ENCODE peak calls at places on chromosomes 11 and 22, in six cellular contexts. Z is GM19239; X is activated naive CD4-positive, alpha-beta T cell; Q is neural progenitor cell; W is LHCN-M2; M is amniotic stem cell. B is an unnamed sample.

GRCh38 chr11:62648967-62649364 is 2.6 kb upstream of the GANAB start:
- DNase-seq in X (no peak), Z (no peak), Q (no peak), M (no peak), W (no peak), B (no peak)

GRCh38 chr11:73240190-73240781 is 22.2 kb downstream of the P2RY2 start:
- DNase-seq in X (no peak), W (no peak), Q (peak), Z (no peak), M (no peak), B (peak)

GRCh38 chr11:911031-911889 is 650 bp upstream of the CHID1 start:
- DNase-seq in X (no peak), M (peak), W (peak), Z (peak), Q (peak), B (no peak)

GRCh38 chr11:93740031-93740801 is 1.1 kb downstream of the TAF1D start:
- DNase-seq in W (peak), X (no peak), Z (no peak), M (no peak), Q (peak), B (no peak)

GRCh38 chr22:39924286-39924685 is 23.4 kb downstream of the GRAP2 start:
- DNase-seq in Z (no peak), W (no peak), M (no peak), Q (no peak), X (no peak), B (no peak)

GRCh38 chr11:94544832-94545640 is 1.3 kb downstream of the FUT4 start:
- DNase-seq in Q (peak), W (no peak), X (no peak), Z (no peak), M (no peak), B (peak)

GRCh38 chr11:88484873-88485621 is 147.5 kb upstream of the CTSC start:
- DNase-seq in Q (peak), M (no peak), Z (no peak), X (no peak), W (peak), B (no peak)

GRCh38 chr11:31768744-31769143 is 42.4 kb downstream of the PAX6 start:
- DNase-seq in Z (no peak), Q (no peak), X (no peak), W (no peak), M (no peak), B (no peak)

GRCh38 chr22:28873183-28873964 is 10.0 kb upstream of the ZNRF3 start:
- DNase-seq in X (no peak), Z (no peak), M (no peak), W (no peak), Q (no peak), B (no peak)

GRCh38 chr11:45371251-45371749 is 85.2 kb upstream of the SYT13 start:
- DNase-seq in Z (peak), Q (peak), W (peak), M (peak), X (peak), B (peak)

GRCh38 chr11:46345131-46345597 is 2.1 kb upstream of the DGKZ start:
- DNase-seq in W (no peak), Q (peak), X (no peak), Z (no peak), M (no peak), B (peak)

GRCh38 chr11:10459029-10459970 is 4.2 kb downstream of the AMPD3 start:
- DNase-seq in Q (no peak), M (no peak), X (no peak), W (no peak), Z (peak), B (no peak)

GRCh38 chr11:129230006-129230405 is 37.9 kb upstream of the ARHGAP32 start:
- DNase-seq in Q (no peak), W (no peak), M (no peak), Z (no peak), X (no peak), B (no peak)

GRCh38 chr11:69394234-69394891 is 87.1 kb upstream of the LINC01488 start:
- DNase-seq in M (no peak), Q (no peak), W (no peak), Z (no peak), X (no peak), B (peak)

GRCh38 chr22:36332623-36333331 is 55.0 kb downstream of the MYH9 start:
- DNase-seq in W (peak), X (no peak), M (no peak), Z (peak), Q (no peak), B (no peak)

GRCh38 chr11:113840932-113841664 is 34.3 kb downstream of the USP28 start:
- DNase-seq in W (no peak), Z (peak), X (no peak), Q (no peak), M (no peak), B (no peak)

GRCh38 chr22:19177164-19178064 is 1.1 kb downstream of the SLC25A1 start:
- DNase-seq in Q (peak), X (no peak), Z (no peak), M (no peak), W (no peak), B (no peak)

GRCh38 chr22:46044718-46045458 is 67.9 kb upstream of the WNT7B start:
- DNase-seq in X (no peak), Q (peak), Z (no peak), W (no peak), M (no peak), B (peak)

GRCh38 chr22:18965526-18966421 is 29.7 kb upstream of the PRODH start:
- DNase-seq in X (no peak), Z (no peak), M (no peak), W (no peak), Q (no peak), B (no peak)

GRCh38 chr11:47185305-47186075 is 744 bp downstream of the PACSIN3 start:
- DNase-seq in W (no peak), M (no peak), Q (peak), Z (no peak), X (no peak), B (no peak)

GRCh38 chr11:132405728-132406127 is 1035.3 kb downstream of the NTM start:
- DNase-seq in Q (peak), Z (no peak), W (peak), M (no peak), X (no peak), B (no peak)

GRCh38 chr11:35404397-35404775 is 15.0 kb downstream of the SLC1A2 start:
- DNase-seq in M (no peak), Q (peak), X (no peak), W (peak), Z (no peak), B (no peak)

GRCh38 chr11:59767212-59767611 is 12.0 kb downstream of the STX3 start:
- DNase-seq in Q (no peak), W (no peak), M (no peak), X (no peak), Z (no peak), B (no peak)

GRCh38 chr11:126547161-126547560 is 191.7 kb downstream of the ST3GAL4 start:
- DNase-seq in M (peak), Z (no peak), W (peak), X (no peak), Q (no peak), B (no peak)

GRCh38 chr11:35065566-35065965 is 73.4 kb upstream of the CD44 start:
- DNase-seq in Z (no peak), W (no peak), Q (no peak), X (no peak), M (no peak), B (no peak)